ENCODE peak calls at places on chromosomes 16 and 17, in nine cellular contexts. O is HCT116, Y is tibial nerve, X is colonic mucosa, C is fibroblast of lung, F is H1, K is esophagus muscularis mucosa, N is PC-3, I is A673. Q is an unnamed sample. For H3K9me3, the result is how much of the 10 kb centered on the place peaks cover.

GRCh38 chr16:31421587-31421986 is 6.6 kb downstream of the COX6A2 start:
- DNase-seq in O (no peak), Y (no peak), X (no peak), C (no peak), F (no peak), K (no peak), N (no peak), I (no peak), Q (no peak)

GRCh38 chr17:5413682-5414081 is 5.8 kb downstream of the NUP88 start:
- DNase-seq in O (peak), Y (no peak), X (peak), C (peak), F (no peak), K (no peak), N (peak), I (peak), Q (no peak)

GRCh38 chr16:3654249-3654991 is at the start of gene DNASE1:
- DNase-seq in O (peak), Y (no peak), X (peak), C (peak), F (peak), K (no peak), N (peak), I (peak), Q (peak)

GRCh38 chr17:29181226-29181625 is 1.0 kb upstream of the MYO18A start:
- DNase-seq in O (no peak), Y (no peak), X (no peak), C (no peak), F (no peak), K (no peak), N (no peak), I (no peak), Q (no peak)

GRCh38 chr17:50835563-50836231 is at the start of gene WFIKKN2:
- DNase-seq in O (no peak), Y (no peak), X (no peak), C (no peak), F (no peak), K (no peak), N (no peak), I (no peak), Q (no peak)

GRCh38 chr16:89722392-89723278 is 1.3 kb downstream of the ZNF276 start:
- DNase-seq in O (peak), Y (peak), X (peak), C (peak), F (peak), K (no peak), N (peak), I (peak), Q (peak)

GRCh38 chr17:2406271-2406902 is 5.5 kb upstream of the MNT start:
- DNase-seq in O (no peak), Y (no peak), X (peak), C (no peak), F (no peak), K (no peak), N (peak), I (no peak), Q (peak)

GRCh38 chr16:1403733-1404132 is 10.8 kb downstream of the UNKL start:
- DNase-seq in O (no peak), Y (no peak), X (no peak), C (no peak), F (no peak), K (no peak), N (no peak), I (no peak), Q (no peak)

GRCh38 chr16:2019500-2019899 is at the start of gene NPW:
- DNase-seq in O (no peak), Y (no peak), X (no peak), C (no peak), F (peak), K (no peak), N (no peak), I (peak), Q (no peak)

GRCh38 chr17:78154903-78155811 is 9.0 kb downstream of the C17orf99 start:
- DNase-seq in O (no peak), Y (no peak), X (peak), C (no peak), F (no peak), K (no peak), N (no peak), I (no peak), Q (no peak)

GRCh38 chr17:72539981-72540897 is 419.4 kb downstream of the SOX9 start:
- DNase-seq in O (peak), Y (peak), X (peak), C (peak), F (peak), K (no peak), N (peak), I (peak), Q (peak)

GRCh38 chr17:14296511-14296910 is 4.4 kb upstream of the HS3ST3B1 start:
- DNase-seq in O (no peak), Y (no peak), X (no peak), C (no peak), F (no peak), K (peak), N (no peak), I (no peak), Q (no peak)

GRCh38 chr16:21619765-21620462 is 20.5 kb downstream of the METTL9 start:
- DNase-seq in O (no peak), Y (no peak), X (no peak), C (no peak), F (no peak), K (no peak), N (no peak), I (no peak), Q (no peak)

GRCh38 chr17:35089846-35090193 is 26.3 kb upstream of the RFFL start:
- DNase-seq in O (no peak), Y (no peak), X (no peak), C (peak), F (no peak), K (no peak), N (peak), I (no peak), Q (peak)

GRCh38 chr17:9788582-9788981 is 2.8 kb downstream of the DHRS7C start:
- DNase-seq in O (no peak), Y (no peak), X (no peak), C (no peak), F (no peak), K (no peak), N (no peak), I (no peak), Q (no peak)

GRCh38 chr17:81556863-81557262 is 4.7 kb upstream of the FAAP100 start:
- DNase-seq in O (no peak), Y (no peak), X (peak), C (no peak), F (no peak), K (no peak), N (no peak), I (no peak), Q (no peak)

GRCh38 chr17:81557276-81558114 is 5.3 kb upstream of the FAAP100 start:
- DNase-seq in O (no peak), Y (no peak), X (no peak), C (no peak), F (no peak), K (no peak), N (no peak), I (no peak), Q (no peak)

GRCh38 chr17:81558115-81558468 is 5.9 kb upstream of the FAAP100 start:
- DNase-seq in O (no peak), Y (no peak), X (no peak), C (no peak), F (no peak), K (no peak), N (no peak), I (no peak), Q (no peak)

GRCh38 chr17:81561494-81561885 is 9.3 kb upstream of the FAAP100 start:
- DNase-seq in O (no peak), Y (no peak), X (no peak), C (peak), F (no peak), K (no peak), N (peak), I (no peak), Q (no peak)

DNA sequence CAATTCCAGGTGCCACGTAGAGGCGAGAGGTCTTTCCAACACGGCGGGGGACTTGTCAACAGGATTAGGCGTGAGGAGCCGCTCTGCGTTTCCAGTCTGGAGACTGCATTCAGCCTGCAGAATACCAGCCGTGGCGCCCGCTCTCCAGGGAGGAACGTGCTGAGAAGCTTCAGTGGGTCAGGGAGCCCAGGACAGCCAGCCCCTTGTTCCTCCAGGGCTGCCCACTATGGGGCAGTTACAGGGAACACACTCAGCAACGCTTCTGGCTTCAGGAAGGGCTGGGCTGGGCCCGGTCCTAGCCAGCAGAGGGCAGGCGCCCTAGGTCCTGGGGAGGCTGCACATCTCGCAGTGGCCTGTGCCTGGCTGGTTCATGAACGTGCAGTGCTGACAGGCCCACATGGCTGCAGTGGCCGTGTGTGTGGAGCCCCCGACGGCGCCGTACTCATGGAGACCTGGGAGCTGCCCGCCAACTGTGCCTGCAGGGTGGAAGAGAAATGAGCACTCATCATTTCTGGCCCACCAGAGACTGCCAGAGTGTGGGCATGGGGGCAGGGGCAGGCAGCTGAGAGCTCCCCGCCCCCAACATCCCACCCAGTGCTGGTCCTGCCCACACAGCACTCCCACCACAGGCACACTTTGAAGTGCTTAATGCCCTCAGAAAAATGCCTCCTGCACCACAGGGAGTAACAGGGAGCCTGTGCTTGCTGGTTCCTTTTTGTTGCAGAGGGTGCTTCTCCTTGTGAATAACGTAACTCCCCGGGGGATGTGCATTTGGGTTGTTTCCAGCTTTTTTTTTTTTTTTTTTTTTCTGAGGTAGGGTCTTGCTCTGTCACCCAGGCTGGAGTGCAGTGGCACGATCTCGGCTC is 7.0 kb upstream of the FAAP100 start:
- DNase-seq in O (no peak), Y (no peak), X (no peak), C (no peak), F (no peak), K (no peak), N (no peak), I (peak), Q (no peak)
- TF ChIP-seq CTCF in O (peak), Y (no peak), X (no peak), C (peak), F (peak), K (no peak), N (peak), I (peak), Q (no peak)

GRCh38 chr16:15509051-15509592 is 74.7 kb downstream of the BMERB1 start:
- DNase-seq in O (no peak), Y (no peak), X (no peak), C (peak), F (no peak), K (no peak), N (no peak), I (no peak), Q (no peak)

GRCh38 chr16:15507959-15508336 is 73.6 kb downstream of the BMERB1 start:
- DNase-seq in O (no peak), Y (no peak), X (no peak), C (no peak), F (no peak), K (no peak), N (no peak), I (no peak), Q (no peak)

GRCh38 chr16:15509593-15510520 is 75.5 kb downstream of the BMERB1 start:
- DNase-seq in O (no peak), Y (no peak), X (no peak), C (peak), F (peak), K (no peak), N (no peak), I (peak), Q (no peak)

GRCh38 chr16:15506441-15506840 is 72.1 kb downstream of the BMERB1 start:
- DNase-seq in O (no peak), Y (no peak), X (no peak), C (no peak), F (no peak), K (no peak), N (no peak), I (no peak), Q (no peak)

DNA sequence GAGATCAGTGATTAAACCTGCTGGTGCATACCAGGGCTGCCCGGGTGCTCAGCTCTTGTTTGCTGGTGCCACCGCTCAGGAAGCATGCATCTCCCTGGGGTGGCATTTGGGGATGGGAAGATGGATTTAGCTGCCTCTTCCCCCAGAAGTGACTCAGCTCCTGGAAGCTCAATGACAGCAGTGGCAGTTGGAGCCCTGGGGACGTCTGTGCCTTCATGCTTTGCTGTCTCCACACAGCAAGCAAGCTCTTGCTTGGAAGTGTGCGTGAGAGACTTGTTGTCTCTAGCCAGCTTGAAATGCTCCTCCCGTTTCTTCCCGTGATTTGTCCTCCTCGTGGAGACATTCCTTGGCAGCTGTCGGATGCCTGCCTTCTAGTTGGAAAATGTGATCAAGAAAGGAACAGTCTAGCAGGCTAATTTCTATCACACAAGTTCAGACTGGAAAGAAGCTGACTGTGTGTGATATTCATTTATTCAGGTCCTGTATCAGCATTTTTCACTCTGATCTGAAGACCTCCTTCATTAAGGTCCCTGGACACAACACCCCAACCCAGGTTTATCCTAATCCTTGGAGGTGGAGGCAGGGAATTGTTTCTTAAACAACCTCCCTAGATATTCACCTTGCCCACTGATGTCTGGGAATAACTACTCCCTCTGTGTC is 73.0 kb downstream of the BMERB1 start:
- DNase-seq in O (no peak), Y (no peak), X (no peak), C (peak), F (no peak), K (no peak), N (no peak), I (peak), Q (no peak)
- H3K27ac ChIP-seq in O (no peak), Y (no peak), X (no peak), C (no peak), F (no peak), K (peak), N (no peak), I (no peak), Q (peak)

GRCh38 chr17:43416998-43417891 is 18.5 kb downstream of the ARL4D start:
- DNase-seq in O (no peak), Y (peak), X (peak), C (peak), F (no peak), K (no peak), N (peak), I (no peak), Q (peak)
- H3K9me3 ChIP-seq in O (under half), Y (under half), X (under half), C (under half), F (under half), K (under half), N (under half), I (under half), Q (under half)

GRCh38 chr17:42623732-42624596 is 14.5 kb downstream of the TUBG1 start:
- DNase-seq in O (peak), Y (no peak), X (peak), C (peak), F (no peak), K (no peak), N (peak), I (no peak), Q (no peak)
- TF ChIP-seq CTCF in O (peak), Y (no peak), X (no peak), C (no peak), F (no peak), K (no peak), N (peak), I (no peak), Q (no peak)

DNA sequence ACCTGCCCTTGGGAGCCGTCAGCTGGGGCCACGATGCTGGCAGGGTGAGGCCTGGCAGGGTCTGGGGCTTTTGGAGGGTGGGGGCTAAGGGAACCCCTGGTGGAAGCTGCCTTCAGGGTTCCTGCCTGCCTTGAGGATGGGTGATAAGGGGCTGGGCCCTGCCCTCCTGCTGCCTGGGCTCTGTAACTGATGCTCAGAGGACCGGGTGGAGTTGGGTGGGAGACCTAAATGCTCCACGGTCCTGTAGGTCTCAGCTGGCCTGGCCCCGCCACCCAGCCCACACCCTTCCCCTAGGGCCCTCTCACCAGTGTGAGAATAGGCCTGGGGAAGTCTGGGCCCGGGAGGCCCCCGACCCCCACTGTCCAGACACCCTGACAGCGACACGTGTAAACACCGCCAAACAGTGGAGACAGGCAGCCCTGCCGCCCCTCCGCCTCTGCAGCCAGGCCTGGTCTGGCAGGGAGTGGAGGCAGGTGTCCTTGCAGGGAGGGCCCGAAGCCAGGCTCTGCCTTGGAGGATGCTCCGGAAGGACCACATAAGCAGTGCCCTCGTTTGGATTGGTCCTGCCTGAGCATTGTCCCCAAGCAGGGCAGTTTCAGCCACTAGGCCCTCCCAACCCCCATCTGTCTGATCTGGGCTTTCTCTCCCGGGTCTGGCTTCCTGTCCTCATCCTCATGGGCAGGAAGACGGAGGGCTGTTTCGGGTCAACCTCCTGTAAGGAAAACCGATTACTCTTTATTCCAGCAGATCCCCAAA is 6.5 kb upstream of the BAHCC1 start:
- DNase-seq in O (no peak), Y (no peak), X (no peak), C (peak), F (peak), K (no peak), N (no peak), I (no peak), Q (no peak)
- H3K27ac ChIP-seq in O (peak), Y (peak), X (peak), C (peak), F (no peak), K (peak), N (no peak), I (peak), Q (peak)

Q was measured in lower lobe of right lung.